ENCODE peak calls at places on chromosomes 16 and 17, in five cellular contexts. Z is left lung, H is heart right ventricle, G is body of pancreas, O is neural progenitor cell. T is an unnamed sample.

GRCh38 chr17:61426482-61427304 is 25.5 kb upstream of the TBX4 start:
- DNase-seq in Z (no peak), H (no peak), G (no peak), O (no peak), T (no peak)

GRCh38 chr17:65190467-65191095 is 53.4 kb downstream of the RGS9 start:
- DNase-seq in Z (no peak), H (no peak), G (no peak), O (no peak), T (no peak)

GRCh38 chr17:44053130-44053872 is 13.2 kb downstream of the LSM12 start:
- DNase-seq in Z (no peak), H (peak; percentile 42), G (peak; percentile 60), O (no peak), T (no peak)

GRCh38 chr16:58500329-58501241 is 642 bp downstream of the NDRG4 start:
- DNase-seq in Z (no peak), H (no peak), G (no peak), O (peak; percentile 52), T (no peak)

GRCh38 chr17:8855477-8856204 is 11.8 kb downstream of the PIK3R6 start:
- DNase-seq in Z (no peak), H (no peak), G (no peak), O (no peak), T (no peak)

GRCh38 chr16:54077412-54077821 is 209.2 kb downstream of the IRX3 start:
- DNase-seq in Z (no peak), H (no peak), G (no peak), O (no peak), T (no peak)

GRCh38 chr17:76922967-76923366 is 54.8 kb downstream of the MGAT5B start:
- DNase-seq in Z (peak; percentile 34), H (no peak), G (no peak), O (no peak), T (no peak)

GRCh38 chr16:81650982-81651562 is 128.0 kb upstream of the PLCG2 start:
- DNase-seq in Z (no peak), H (peak; percentile 87), G (peak; percentile 57), O (peak; percentile 81), T (no peak)

GRCh38 chr16:90019543-90020259 is 445 bp upstream of the DBNDD1 start:
- DNase-seq in Z (peak; percentile 86), H (no peak), G (peak; percentile 58), O (peak; percentile 85), T (peak; percentile 28)

GRCh38 chr16:78288915-78289314 is 189.5 kb downstream of the WWOX start:
- DNase-seq in Z (no peak), H (no peak), G (no peak), O (no peak), T (no peak)

GRCh38 chr16:77849640-77850258 is 61.4 kb downstream of the VAT1L start:
- DNase-seq in Z (no peak), H (no peak), G (no peak), O (no peak), T (no peak)

GRCh38 chr17:27336217-27336616 is 42.3 kb downstream of the WSB1 start:
- DNase-seq in Z (no peak), H (no peak), G (no peak), O (no peak), T (no peak)

GRCh38 chr17:17351356-17351891 is 48.3 kb downstream of the NT5M start:
- DNase-seq in Z (no peak), H (no peak), G (no peak), O (no peak), T (no peak)

GRCh38 chr16:3954411-3954921 is 74.0 kb upstream of the CREBBP start:
- DNase-seq in Z (no peak), H (peak; percentile 29), G (no peak), O (no peak), T (no peak)

GRCh38 chr16:51465026-51465425 is 314.0 kb upstream of the SALL1 start:
- DNase-seq in Z (no peak), H (no peak), G (no peak), O (no peak), T (no peak)

GRCh38 chr17:62617894-62618472 is 9.5 kb upstream of the MRC2 start:
- DNase-seq in Z (no peak), H (no peak), G (no peak), O (no peak), T (no peak)

GRCh38 chr16:88999457-89000206 is 22.6 kb upstream of the CBFA2T3 start:
- DNase-seq in Z (no peak), H (no peak), G (no peak), O (no peak), T (no peak)

GRCh38 chr17:50047488-50048126 is 8.3 kb upstream of the ITGA3 start:
- DNase-seq in Z (no peak), H (no peak), G (no peak), O (no peak), T (no peak)

GRCh38 chr16:12573730-12574383 is 229.8 kb downstream of the CPPED1 start:
- DNase-seq in Z (no peak), H (peak; percentile 24), G (no peak), O (peak; percentile 70), T (peak; percentile 10)

GRCh38 chr16:59634951-59635350 is 900.8 kb upstream of the GOT2 start:
- DNase-seq in Z (no peak), H (no peak), G (no peak), O (no peak), T (no peak)
- H3K27ac ChIP-seq in Z (no peak overlapping the region), H (no peak overlapping the region), G (no peak overlapping the region), O (no peak overlapping the region), T (no peak overlapping the region)

GRCh38 chr17:19265755-19266154 is 28.6 kb downstream of the EPN2 start:
- DNase-seq in Z (no peak), H (no peak), G (no peak), O (no peak), T (no peak)
- H3K27ac ChIP-seq in Z (no peak overlapping the region), H (no peak overlapping the region), G (no peak overlapping the region), O (no peak overlapping the region), T (peak overlapping the region; percentile 83)

DNA sequence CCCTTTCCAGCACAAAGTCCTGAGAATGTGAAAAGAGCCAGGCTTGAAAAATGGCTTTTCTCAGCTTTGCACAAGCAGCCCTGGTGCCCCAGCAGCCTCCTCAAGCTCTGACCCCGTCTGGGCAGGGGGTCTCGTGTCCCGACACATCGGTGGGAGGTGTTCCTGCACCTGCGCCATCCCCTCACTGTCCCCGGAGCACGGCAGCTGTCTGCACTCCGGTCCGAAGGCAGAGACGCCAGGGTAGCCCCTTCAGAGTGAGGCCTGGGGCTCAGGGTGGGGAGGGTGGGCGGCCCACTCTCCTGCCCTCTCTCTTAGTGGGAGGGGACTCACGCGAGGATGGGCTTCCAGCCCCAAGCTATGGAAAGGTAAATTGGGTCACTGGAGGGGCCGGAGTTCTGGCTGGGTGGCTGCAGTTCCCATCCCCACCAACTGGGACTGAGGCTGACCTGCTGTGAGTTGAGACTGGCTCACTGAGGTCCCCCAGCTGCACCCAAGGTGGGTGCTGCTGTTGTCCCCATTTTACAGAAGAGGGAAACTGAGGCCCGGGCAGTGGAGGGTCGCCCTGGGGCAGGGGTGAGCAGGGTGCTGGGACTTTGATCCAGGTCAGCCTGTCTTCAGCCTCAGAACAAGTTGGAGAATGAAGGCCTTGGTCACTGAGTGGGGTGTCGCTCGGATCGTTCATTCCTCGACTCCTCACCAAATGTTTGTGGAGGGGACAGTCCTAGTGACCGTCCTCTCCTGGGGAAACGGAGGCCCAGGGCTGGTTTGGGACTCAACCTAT is 2.3 kb upstream of the BAIAP3 start:
- DNase-seq in Z (no peak), H (no peak), G (no peak), O (no peak), T (no peak)
- H3K27ac ChIP-seq in Z (no peak overlapping the region), H (no peak overlapping the region), G (no peak overlapping the region), O (no peak overlapping the region), T (no peak overlapping the region)

GRCh38 chr17:3647769-3648540 is 11.4 kb downstream of the CTNS start:
- DNase-seq in Z (peak; percentile 82), H (peak; percentile 53), G (peak; percentile 64), O (peak; percentile 76), T (peak; percentile 66)
- H3K27ac ChIP-seq in Z (no peak overlapping the region), H (no peak overlapping the region), G (no peak overlapping the region), O (no peak overlapping the region), T (no peak overlapping the region)

DNA sequence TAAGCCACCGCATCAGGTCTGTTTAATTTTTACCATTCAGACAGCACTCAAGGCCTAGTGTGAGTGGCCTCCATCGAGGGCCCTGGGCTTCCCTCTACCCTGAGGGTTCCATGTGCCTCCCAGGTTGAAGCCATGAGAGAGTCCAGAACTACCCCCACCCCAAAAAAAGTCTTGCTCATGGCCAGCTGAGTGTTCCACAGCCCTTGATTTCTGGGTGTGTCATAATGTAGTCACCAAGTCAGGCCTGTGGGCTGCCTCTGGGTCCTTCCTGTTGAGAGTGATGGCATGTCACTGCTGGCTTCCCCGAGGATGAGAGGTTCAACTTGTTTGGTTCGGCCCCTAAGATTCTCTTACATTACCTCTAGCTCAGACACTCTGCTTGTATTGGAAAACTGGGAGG is 100.6 kb downstream of the PITPNC1 start:
- DNase-seq in Z (no peak), H (no peak), G (no peak), O (no peak), T (no peak)
- H3K27ac ChIP-seq in Z (no peak overlapping the region), H (no peak overlapping the region), G (no peak overlapping the region), O (no peak overlapping the region), T (peak overlapping the region; percentile 47)

T was measured in substantia nigra.